ENCODE peak calls at places on chromosomes 6 and 20, in four cellular contexts. O is HepG2, Y is H1, D is K562. M is an unnamed sample.

GRCh38 chr20:8788831-8789230 is 280.1 kb upstream of the PLCB4 start:
- DNase-seq in O (no peak), Y (no peak), D (no peak), M (no peak)

GRCh38 chr6:36751833-36752186 is 54.2 kb downstream of the RAB44 start:
- DNase-seq in O (no peak), Y (no peak), D (no peak), M (no peak)

GRCh38 chr6:40347571-40348011 is 239.6 kb downstream of the LRFN2 start:
- DNase-seq in O (no peak), Y (no peak), D (no peak), M (no peak)

GRCh38 chr20:59094576-59094975 is 52.0 kb upstream of the PRELID3B start:
- DNase-seq in O (no peak), Y (no peak), D (no peak), M (no peak)

GRCh38 chr6:13769655-13770053 is 44.7 kb downstream of the MCUR1 start:
- DNase-seq in O (no peak), Y (peak), D (no peak), M (no peak)

GRCh38 chr20:17960927-17961599 is 7.5 kb downstream of the SNX5 start:
- DNase-seq in O (peak), Y (no peak), D (no peak), M (no peak)

GRCh38 chr20:2449386-2449785 is 21.2 kb downstream of the SNRPB start:
- DNase-seq in O (no peak), Y (no peak), D (no peak), M (no peak)

GRCh38 chr6:142786476-142786875 is 158.5 kb downstream of the HIVEP2 start:
- DNase-seq in O (no peak), Y (no peak), D (no peak), M (no peak)

GRCh38 chr6:21001736-21002135 is 467.5 kb downstream of the CDKAL1 start:
- DNase-seq in O (no peak), Y (no peak), D (no peak), M (no peak)

GRCh38 chr6:33206864-33207568 is 1.3 kb upstream of the RING1 start:
- DNase-seq in O (no peak), Y (no peak), D (no peak), M (no peak)

GRCh38 chr6:25248100-25248499 is 31.1 kb upstream of the CARMIL1 start:
- DNase-seq in O (no peak), Y (no peak), D (no peak), M (no peak)

GRCh38 chr20:35283441-35284266 is 918 bp downstream of the EIF6 start:
- DNase-seq in O (no peak), Y (no peak), D (peak), M (no peak)

GRCh38 chr6:33840064-33840926 is 36.5 kb upstream of the MLN start:
- DNase-seq in O (peak), Y (no peak), D (peak), M (peak)

GRCh38 chr6:106820412-106820852 is 154.1 kb downstream of the CD24 start:
- DNase-seq in O (no peak), Y (no peak), D (peak), M (peak)
- TF ChIP-seq PHF8 in O (no peak), Y (no peak), D (no peak), M (no peak)

DNA sequence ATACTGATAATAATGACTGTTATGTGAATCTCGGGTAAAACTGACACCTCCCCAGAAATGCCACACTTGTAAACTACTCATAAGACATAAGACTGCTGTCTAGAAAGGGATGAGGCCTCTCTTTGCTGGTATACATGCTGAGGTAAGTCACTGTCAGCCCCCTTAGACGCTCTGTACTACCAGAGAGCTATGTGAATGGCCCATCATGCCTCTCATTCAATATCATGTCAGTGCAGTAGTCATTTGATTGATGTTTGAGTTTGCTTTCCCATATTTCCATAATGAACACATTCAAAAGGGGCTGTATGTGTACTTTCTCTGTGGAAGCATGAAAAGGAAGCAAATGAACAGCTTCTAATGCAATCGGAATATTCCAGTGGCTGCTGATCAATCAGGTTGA is 119.4 kb upstream of the AGPAT4 start:
- DNase-seq in O (no peak), Y (no peak), D (no peak), M (no peak)
- TF ChIP-seq PHF8 in O (no peak), Y (no peak), D (no peak), M (no peak)

DNA sequence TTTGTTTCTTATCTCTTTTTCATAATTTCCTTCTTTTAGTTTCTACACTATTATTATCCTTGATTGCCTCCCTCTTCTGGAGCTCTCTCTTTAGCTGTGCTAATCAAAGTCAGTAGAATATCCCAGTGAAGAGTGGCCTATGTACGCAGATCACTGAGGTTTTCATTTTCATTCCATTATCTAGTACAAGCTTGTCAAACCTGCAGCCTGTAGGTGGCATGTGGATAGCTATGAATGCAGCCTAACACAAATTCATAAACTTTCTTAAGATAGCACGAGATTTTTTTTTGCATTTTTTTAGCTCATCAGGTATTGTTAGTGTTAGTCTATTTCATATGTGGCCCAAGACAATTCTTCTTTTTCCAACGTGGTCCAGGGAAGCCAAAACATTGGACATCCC is 825.7 kb upstream of the MAP3K7 start:
- DNase-seq in O (no peak), Y (no peak), D (no peak), M (no peak)
- TF ChIP-seq PHF8 in O (no peak), Y (no peak), D (no peak), M (no peak)

GRCh38 chr20:46897471-46897870 is 2.8 kb downstream of the EYA2 start:
- DNase-seq in O (no peak), Y (no peak), D (no peak), M (no peak)

GRCh38 chr20:46900826-46901225 is 6.2 kb downstream of the EYA2 start:
- DNase-seq in O (no peak), Y (no peak), D (no peak), M (no peak)

GRCh38 chr20:46900068-46900467 is 5.4 kb downstream of the EYA2 start:
- DNase-seq in O (no peak), Y (no peak), D (no peak), M (no peak)

GRCh38 chr20:46899619-46900018 is 5.0 kb downstream of the EYA2 start:
- DNase-seq in O (no peak), Y (no peak), D (no peak), M (no peak)

DNA sequence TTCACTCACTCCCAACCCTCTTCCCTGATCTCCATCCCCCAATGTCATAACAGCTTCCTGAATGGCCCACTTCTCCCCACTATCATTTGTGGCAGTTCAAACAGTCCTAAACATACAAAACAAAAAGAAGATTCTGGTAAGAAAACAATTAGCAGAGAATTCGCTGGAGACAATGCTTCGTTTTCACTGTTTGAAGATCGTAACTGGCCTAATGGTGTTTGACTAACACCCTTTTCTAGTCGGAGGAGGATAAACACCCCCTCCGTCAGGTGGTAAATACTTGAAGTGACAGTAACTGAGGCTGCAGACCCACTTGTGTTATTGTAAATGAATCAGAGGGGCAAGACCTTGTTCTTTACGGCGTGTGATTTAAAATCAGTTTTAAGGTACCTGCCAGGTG is 3.8 kb downstream of the EYA2 start:
- DNase-seq in O (no peak), Y (no peak), D (no peak), M (no peak)
- TF ChIP-seq PHF8 in O (no peak), Y (no peak), D (no peak), M (no peak)

GRCh38 chr6:26478100-26478984 is 20.6 kb downstream of the BTN2A1 start:
- DNase-seq in O (no peak), Y (no peak), D (no peak), M (no peak)

GRCh38 chr6:26475823-26476729 is 18.3 kb downstream of the BTN2A1 start:
- DNase-seq in O (peak), Y (no peak), D (peak), M (no peak)

GRCh38 chr6:26477431-26477830 is 19.7 kb downstream of the BTN2A1 start:
- DNase-seq in O (no peak), Y (no peak), D (no peak), M (no peak)

GRCh38 chr6:26478985-26479278 is 21.2 kb upstream of the BTN1A1 start:
- DNase-seq in O (no peak), Y (no peak), D (no peak), M (no peak)

DNA sequence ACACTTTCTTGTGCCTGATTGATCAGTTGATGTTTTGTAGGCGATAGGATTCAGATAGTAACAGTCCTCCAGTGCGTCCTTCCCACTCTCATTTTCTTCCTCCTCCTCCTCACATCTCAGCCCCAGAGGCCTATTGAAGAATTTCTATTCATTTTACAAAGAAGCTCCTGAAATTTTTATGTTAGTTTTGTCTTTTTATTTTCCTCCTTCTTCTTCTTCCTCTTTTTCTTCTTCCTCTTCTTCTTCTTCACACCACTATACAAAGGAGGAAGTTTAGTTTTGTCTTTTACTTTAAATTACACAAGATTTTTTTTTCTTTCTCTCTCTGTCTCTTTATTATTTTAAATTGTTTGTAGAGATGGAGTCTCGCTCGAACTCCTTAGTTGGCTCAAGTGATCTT is 19.1 kb downstream of the BTN2A1 start:
- DNase-seq in O (no peak), Y (no peak), D (peak), M (no peak)
- TF ChIP-seq PHF8 in O (no peak), Y (no peak), D (no peak), M (no peak)

GRCh38 chr20:54502179-54502578 is 26.8 kb downstream of the DOK5 start:
- DNase-seq in O (no peak), Y (no peak), D (no peak), M (no peak)

GRCh38 chr20:54494303-54495006 is 19.1 kb downstream of the DOK5 start:
- DNase-seq in O (no peak), Y (no peak), D (no peak), M (no peak)

GRCh38 chr20:54499111-54499510 is 23.7 kb downstream of the DOK5 start:
- DNase-seq in O (no peak), Y (no peak), D (no peak), M (no peak)

GRCh38 chr20:54497931-54498718 is 22.7 kb downstream of the DOK5 start:
- DNase-seq in O (no peak), Y (no peak), D (no peak), M (no peak)
- TF ChIP-seq PHF8 in O (no peak), Y (no peak), D (no peak), M (no peak)

DNA sequence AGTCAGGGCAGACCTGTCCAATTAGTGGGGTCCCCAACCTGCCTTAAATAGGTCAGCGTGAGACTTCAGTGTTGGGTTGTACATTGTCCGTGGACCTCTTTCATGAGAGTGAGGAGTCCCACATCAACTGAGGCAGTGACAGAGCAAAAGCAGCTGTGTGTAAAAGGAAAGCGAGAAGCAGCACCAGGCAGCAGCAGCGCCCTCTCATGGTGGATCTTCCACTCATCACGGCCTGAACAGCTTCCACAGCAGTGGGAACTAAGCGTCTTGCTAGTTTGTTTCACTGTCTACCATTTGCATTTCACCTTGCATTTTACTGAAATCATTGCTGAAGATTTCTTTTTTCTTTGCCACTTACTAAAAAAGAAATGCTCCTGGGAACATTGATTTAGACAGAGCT is 333.8 kb downstream of the PKHD1 start:
- DNase-seq in O (peak), Y (peak), D (no peak), M (no peak)
- TF ChIP-seq PHF8 in O (no peak), Y (no peak), D (no peak), M (no peak)

DNA sequence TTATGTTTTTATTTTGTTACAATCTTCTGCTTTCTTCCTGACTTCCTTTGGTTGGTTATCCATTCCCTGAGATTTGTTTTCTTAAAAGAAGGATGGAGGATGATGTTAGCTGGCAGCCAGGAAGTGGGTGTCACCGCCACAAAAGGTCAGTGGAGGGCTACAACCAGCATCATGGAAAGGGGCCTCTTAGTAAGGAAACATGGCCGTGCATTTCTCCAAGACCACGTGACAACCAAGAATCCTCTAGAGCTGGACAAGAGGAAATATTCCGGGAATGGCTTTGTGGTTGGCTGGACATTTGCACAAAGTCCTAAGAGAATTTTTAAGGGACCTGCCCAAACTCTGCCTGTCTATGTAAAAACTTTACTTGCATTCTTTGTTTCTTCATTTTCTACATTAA is 400.0 kb upstream of the MARCKS start:
- DNase-seq in O (no peak), Y (no peak), D (no peak), M (no peak)
- TF ChIP-seq PHF8 in O (no peak), Y (no peak), D (no peak), M (no peak)

M was measured in A549.